ENCODE peak calls at places on chromosomes 4 and X, in ten cellular contexts. T is brain microvascular endothelial cell; E is CD4-positive, CD25-positive, alpha-beta regulatory T cell; A is fibroblast of lung; Q is ovary; C is breast epithelium; J is astrocyte of the cerebellum; U is prostate gland; I is CD8-positive, alpha-beta memory T cell; S is adrenal gland. G is an unnamed sample.
A peak's percentile ranks its signal among the peaks of the same experiment; 100 is the strongest.

GRCh38 chrX:123083924-123084323 is 100.2 kb upstream of the GRIA3 start:
- DNase-seq in T (peak; percentile 28), E (no peak), A (peak; percentile 69), Q (no peak), C (no peak), J (no peak), U (no peak), I (no peak), S (no peak), G (no peak)

GRCh38 chrX:69133561-69134542 is 31.4 kb downstream of the PJA1 start:
- DNase-seq in T (peak; percentile 55), E (no peak), A (peak; percentile 77), Q (no peak), C (no peak), J (peak; percentile 52), U (peak; percentile 4), I (no peak), S (peak; percentile 29), G (no peak)

GRCh38 chrX:103537871-103538387 is 18.6 kb upstream of the RAB40A start:
- DNase-seq in T (no peak), E (no peak), A (no peak), Q (no peak), C (no peak), J (no peak), U (no peak), I (no peak), S (no peak), G (no peak)

GRCh38 chr4:11426716-11427115 is 2.0 kb downstream of the HS3ST1 start:
- DNase-seq in T (no peak), E (no peak), A (peak; percentile 7), Q (no peak), C (no peak), J (no peak), U (no peak), I (no peak), S (no peak), G (no peak)

GRCh38 chrX:47223476-47224250 is 5.2 kb downstream of the CDK16 start:
- DNase-seq in T (no peak), E (no peak), A (no peak), Q (no peak), C (no peak), J (no peak), U (no peak), I (no peak), S (no peak), G (no peak)

GRCh38 chr4:15425520-15425919 is 2.3 kb upstream of the C1QTNF7 start:
- DNase-seq in T (no peak), E (no peak), A (no peak), Q (no peak), C (no peak), J (no peak), U (no peak), I (no peak), S (no peak), G (no peak)

GRCh38 chr4:116070283-116070682 is 956.9 kb upstream of the NDST4 start:
- DNase-seq in T (no peak), E (no peak), A (peak; percentile 20), Q (no peak), C (no peak), J (no peak), U (no peak), I (no peak), S (no peak), G (no peak)

GRCh38 chrX:30713061-30713525 is 59.9 kb downstream of the GK start:
- DNase-seq in T (peak; percentile 52), E (peak; percentile 11), A (peak; percentile 49), Q (peak; percentile 14), C (no peak), J (peak; percentile 26), U (peak; percentile 41), I (peak; percentile 5), S (peak; percentile 32), G (no peak)

GRCh38 chrX:20418379-20418778 is 151.7 kb upstream of the RPS6KA3 start:
- DNase-seq in T (no peak), E (no peak), A (no peak), Q (no peak), C (no peak), J (no peak), U (no peak), I (no peak), S (no peak), G (no peak)

GRCh38 chrX:120109378-120109777 is 6.3 kb downstream of the RHOXF1 start:
- DNase-seq in T (no peak), E (no peak), A (no peak), Q (no peak), C (no peak), J (no peak), U (no peak), I (no peak), S (no peak), G (no peak)

GRCh38 chr4:117777721-117778120 is 256.6 kb upstream of the NDST3 start:
- DNase-seq in T (no peak), E (no peak), A (peak; percentile 89), Q (no peak), C (no peak), J (peak; percentile 92), U (no peak), I (no peak), S (no peak), G (no peak)

GRCh38 chr4:90209922-90210321 is 82.7 kb downstream of the CCSER1 start:
- DNase-seq in T (no peak), E (no peak), A (no peak), Q (no peak), C (no peak), J (no peak), U (no peak), I (no peak), S (no peak), G (no peak)

GRCh38 chr4:74793757-74794340 is 474 bp downstream of the BTC start:
- DNase-seq in T (no peak), E (no peak), A (peak; percentile 22), Q (peak; percentile 33), C (peak; percentile 40), J (no peak), U (peak; percentile 62), I (no peak), S (peak; percentile 51), G (no peak)

GRCh38 chrX:139932077-139932900 is 564 bp downstream of the ATP11C start:
- DNase-seq in T (no peak), E (peak; percentile 45), A (peak; percentile 36), Q (peak; percentile 48), C (no peak), J (no peak), U (peak; percentile 17), I (peak; percentile 47), S (peak; percentile 32), G (no peak)

GRCh38 chr4:169225058-169225751 is 45.6 kb downstream of the SH3RF1 start:
- DNase-seq in T (peak; percentile 79), E (no peak), A (peak; percentile 98), Q (no peak), C (no peak), J (peak; percentile 63), U (no peak), I (no peak), S (no peak), G (peak; percentile 93)

GRCh38 chr4:16066586-16067128 is 17.2 kb downstream of the PROM1 start:
- DNase-seq in T (no peak), E (no peak), A (no peak), Q (no peak), C (no peak), J (no peak), U (no peak), I (no peak), S (no peak), G (no peak)

DNA sequence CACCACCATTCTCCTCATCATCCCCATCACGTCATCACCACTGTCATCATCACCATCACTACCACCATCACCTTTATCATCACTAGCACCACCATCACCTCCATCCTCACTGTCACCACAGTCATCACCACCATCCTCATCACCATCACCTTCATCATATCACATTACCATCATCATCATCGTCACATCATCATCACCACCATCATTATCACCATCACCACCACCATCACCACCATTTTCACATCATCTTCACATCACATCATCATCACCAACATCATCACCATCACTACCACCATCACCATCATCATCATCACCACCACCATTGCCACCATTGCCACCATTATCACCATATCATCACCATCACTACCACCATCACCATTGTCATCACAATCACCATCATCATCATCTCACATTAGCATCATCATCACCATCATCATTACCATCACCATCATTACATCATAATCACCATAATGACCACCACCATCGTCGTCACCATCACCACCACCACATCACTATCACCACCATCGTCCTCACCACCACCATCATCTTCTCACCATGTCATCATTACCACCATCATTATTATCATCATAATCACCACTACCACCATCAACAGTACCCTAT is 46.3 kb upstream of the NKX1-1 start:
- DNase-seq in T (no peak), E (no peak), A (no peak), Q (no peak), C (no peak), J (no peak), U (no peak), I (no peak), S (no peak), G (no peak)
- H3K4me3 ChIP-seq in T (no peak overlapping the region), E (no peak overlapping the region), A (no peak overlapping the region), Q (no peak overlapping the region), C (no peak overlapping the region), J (no peak overlapping the region), U (no peak overlapping the region), I (no peak overlapping the region), S (no peak overlapping the region), G (no peak overlapping the region)

GRCh38 chr4:107845721-107846120 is 21.0 kb downstream of the SGMS2 start:
- DNase-seq in T (no peak), E (no peak), A (no peak), Q (no peak), C (no peak), J (no peak), U (no peak), I (no peak), S (no peak), G (no peak)
- H3K4me3 ChIP-seq in T (no peak overlapping the region), E (no peak overlapping the region), A (no peak overlapping the region), Q (no peak overlapping the region), C (no peak overlapping the region), J (no peak overlapping the region), U (no peak overlapping the region), I (no peak overlapping the region), S (no peak overlapping the region), G (no peak overlapping the region)

GRCh38 chrX:2892816-2893215 is 36.3 kb downstream of the ARSD start:
- DNase-seq in T (no peak), E (no peak), A (no peak), Q (no peak), C (no peak), J (no peak), U (no peak), I (no peak), S (no peak), G (no peak)
- H3K4me3 ChIP-seq in T (no peak overlapping the region), E (no peak overlapping the region), A (no peak overlapping the region), Q (no peak overlapping the region), C (no peak overlapping the region), J (no peak overlapping the region), U (no peak overlapping the region), I (no peak overlapping the region), S (no peak overlapping the region), G (no peak overlapping the region)

GRCh38 chrX:154084449-154085300 is 12.8 kb downstream of the MECP2 start:
- DNase-seq in T (no peak), E (no peak), A (no peak), Q (no peak), C (no peak), J (no peak), U (no peak), I (no peak), S (no peak), G (no peak)

GRCh38 chrX:154083134-154083517 is 14.4 kb downstream of the MECP2 start:
- DNase-seq in T (no peak), E (no peak), A (no peak), Q (no peak), C (no peak), J (no peak), U (no peak), I (no peak), S (no peak), G (no peak)

GRCh38 chrX:154082396-154083133 is 15.0 kb downstream of the MECP2 start:
- DNase-seq in T (peak; percentile 47), E (no peak), A (peak; percentile 65), Q (no peak), C (no peak), J (no peak), U (no peak), I (no peak), S (peak; percentile 32), G (peak; percentile 64)
- H3K4me3 ChIP-seq in T (no peak overlapping the region), E (peak overlapping the region; percentile 32), A (no peak overlapping the region), Q (no peak overlapping the region), C (no peak overlapping the region), J (no peak overlapping the region), U (no peak overlapping the region), I (no peak overlapping the region), S (no peak overlapping the region), G (no peak overlapping the region)

G was measured in BJ.